ENCODE peak calls at places on chromosome 9, in eight cellular contexts. One of them, this sample, is unnamed.
A peak's percentile ranks its signal among the peaks of the same experiment; 100 is the strongest.

GRCh38 chr9:90132866-90133265 is 509.8 kb downstream of the DIRAS2 start:
- DNase-seq in right atrium auricular region: no peak
- DNase-seq in cardiac fibroblast: no peak
- DNase-seq in HFFc6: no peak
- DNase-seq in heart left ventricle: no peak
- DNase-seq in HCT116: no peak
- DNase-seq in suprapubic skin: no peak
- DNase-seq in A549: no peak
- DNase-seq in this sample: no peak

GRCh38 chr9:79858509-79858908 is 286.7 kb downstream of the TLE4 start:
- DNase-seq in right atrium auricular region: no peak
- DNase-seq in cardiac fibroblast: peak; percentile 55
- DNase-seq in HFFc6: no peak
- DNase-seq in heart left ventricle: no peak
- DNase-seq in HCT116: no peak
- DNase-seq in suprapubic skin: no peak
- DNase-seq in A549: peak; percentile 60
- DNase-seq in this sample: no peak

GRCh38 chr9:98627291-98627690 is 81.4 kb downstream of the GABBR2 start:
- DNase-seq in right atrium auricular region: no peak
- DNase-seq in cardiac fibroblast: peak; percentile 81
- DNase-seq in HFFc6: peak; percentile 34
- DNase-seq in heart left ventricle: no peak
- DNase-seq in HCT116: no peak
- DNase-seq in suprapubic skin: no peak
- DNase-seq in A549: no peak
- DNase-seq in this sample: no peak

GRCh38 chr9:37575511-37575914 is 667 bp downstream of the FBXO10 start:
- DNase-seq in right atrium auricular region: no peak
- DNase-seq in cardiac fibroblast: peak; percentile 5
- DNase-seq in HFFc6: no peak
- DNase-seq in heart left ventricle: no peak
- DNase-seq in HCT116: no peak
- DNase-seq in suprapubic skin: no peak
- DNase-seq in A549: no peak
- DNase-seq in this sample: no peak

GRCh38 chr9:16571127-16571848 is 299.2 kb downstream of the BNC2 start:
- DNase-seq in right atrium auricular region: no peak
- DNase-seq in cardiac fibroblast: peak; percentile 42
- DNase-seq in HFFc6: no peak
- DNase-seq in heart left ventricle: no peak
- DNase-seq in HCT116: no peak
- DNase-seq in suprapubic skin: no peak
- DNase-seq in A549: no peak
- DNase-seq in this sample: no peak

GRCh38 chr9:107282268-107282667 is 811 bp upstream of the RAD23B start:
- DNase-seq in right atrium auricular region: no peak
- DNase-seq in cardiac fibroblast: no peak
- DNase-seq in HFFc6: no peak
- DNase-seq in heart left ventricle: peak; percentile 10
- DNase-seq in HCT116: no peak
- DNase-seq in suprapubic skin: no peak
- DNase-seq in A549: no peak
- DNase-seq in this sample: no peak

GRCh38 chr9:87599901-87600610 is 102.4 kb downstream of the DAPK1 start:
- DNase-seq in right atrium auricular region: no peak
- DNase-seq in cardiac fibroblast: peak; percentile 88
- DNase-seq in HFFc6: peak; percentile 74
- DNase-seq in heart left ventricle: no peak
- DNase-seq in HCT116: no peak
- DNase-seq in suprapubic skin: no peak
- DNase-seq in A549: peak; percentile 67
- DNase-seq in this sample: no peak

GRCh38 chr9:86948153-86948929 is 1.0 kb upstream of the GAS1 start:
- DNase-seq in right atrium auricular region: peak; percentile 83
- DNase-seq in cardiac fibroblast: peak; percentile 85
- DNase-seq in HFFc6: peak; percentile 73
- DNase-seq in heart left ventricle: peak; percentile 77
- DNase-seq in HCT116: peak; percentile 47
- DNase-seq in suprapubic skin: peak; percentile 85
- DNase-seq in A549: peak; percentile 76
- DNase-seq in this sample: peak; percentile 82

GRCh38 chr9:127793093-127793708 is 7.4 kb downstream of the CDK9 start:
- DNase-seq in right atrium auricular region: no peak
- DNase-seq in cardiac fibroblast: no peak
- DNase-seq in HFFc6: no peak
- DNase-seq in heart left ventricle: no peak
- DNase-seq in HCT116: no peak
- DNase-seq in suprapubic skin: no peak
- DNase-seq in A549: no peak
- DNase-seq in this sample: no peak

GRCh38 chr9:3510796-3511195 is 15.0 kb downstream of the RFX3 start:
- DNase-seq in right atrium auricular region: no peak
- DNase-seq in cardiac fibroblast: no peak
- DNase-seq in HFFc6: no peak
- DNase-seq in heart left ventricle: no peak
- DNase-seq in HCT116: no peak
- DNase-seq in suprapubic skin: no peak
- DNase-seq in A549: no peak
- DNase-seq in this sample: no peak

GRCh38 chr9:3514786-3515185 is 11.0 kb downstream of the RFX3 start:
- DNase-seq in right atrium auricular region: no peak
- DNase-seq in cardiac fibroblast: no peak
- DNase-seq in HFFc6: no peak
- DNase-seq in heart left ventricle: no peak
- DNase-seq in HCT116: no peak
- DNase-seq in suprapubic skin: no peak
- DNase-seq in A549: no peak
- DNase-seq in this sample: no peak

GRCh38 chr9:3511537-3511936 is 14.3 kb downstream of the RFX3 start:
- DNase-seq in right atrium auricular region: no peak
- DNase-seq in cardiac fibroblast: no peak
- DNase-seq in HFFc6: no peak
- DNase-seq in heart left ventricle: no peak
- DNase-seq in HCT116: no peak
- DNase-seq in suprapubic skin: no peak
- DNase-seq in A549: peak; percentile 69
- DNase-seq in this sample: no peak

GRCh38 chr9:3509926-3510325 is 15.9 kb downstream of the RFX3 start:
- DNase-seq in right atrium auricular region: no peak
- DNase-seq in cardiac fibroblast: no peak
- DNase-seq in HFFc6: no peak
- DNase-seq in heart left ventricle: no peak
- DNase-seq in HCT116: no peak
- DNase-seq in suprapubic skin: no peak
- DNase-seq in A549: peak; percentile 27
- DNase-seq in this sample: no peak

DNA sequence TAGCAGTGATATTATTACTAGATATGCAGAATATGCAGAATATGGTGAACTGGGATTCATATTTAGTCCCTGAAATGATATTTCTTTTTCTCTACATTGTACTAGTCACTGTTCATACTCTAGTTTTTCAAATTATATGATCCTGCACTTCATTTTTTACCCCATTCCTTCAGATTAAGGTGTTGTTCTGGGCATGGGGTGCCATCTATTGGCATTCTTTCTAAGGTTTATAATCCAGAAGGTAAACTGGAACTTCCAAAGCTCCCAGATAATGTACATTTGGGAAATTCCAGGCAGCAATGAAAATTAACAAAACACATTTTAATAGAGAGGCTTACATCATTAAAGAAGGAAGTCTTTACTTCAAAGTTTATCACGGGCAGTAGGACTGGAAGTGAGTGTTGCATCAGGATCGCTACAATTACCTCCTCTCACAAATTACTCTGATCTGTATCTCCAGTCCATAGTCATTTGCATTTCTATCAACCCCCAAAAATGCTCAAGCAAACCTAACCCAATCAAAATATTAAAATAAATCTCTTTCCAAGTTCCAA is 12.5 kb downstream of the RFX3 start:
- DNase-seq in right atrium auricular region: no peak
- DNase-seq in cardiac fibroblast: no peak
- DNase-seq in HFFc6: no peak
- DNase-seq in heart left ventricle: no peak
- DNase-seq in HCT116: no peak
- DNase-seq in suprapubic skin: no peak
- DNase-seq in A549: no peak
- DNase-seq in this sample: no peak
- TF ChIP-seq CTCF in right atrium auricular region: no peak
- TF ChIP-seq CTCF in cardiac fibroblast: no peak
- TF ChIP-seq CTCF in HFFc6: no peak
- TF ChIP-seq CTCF in heart left ventricle: no peak
- TF ChIP-seq CTCF in HCT116: no peak
- TF ChIP-seq CTCF in suprapubic skin: no peak
- TF ChIP-seq CTCF in A549: peak; percentile 24
- TF ChIP-seq CTCF in this sample: no peak

DNA sequence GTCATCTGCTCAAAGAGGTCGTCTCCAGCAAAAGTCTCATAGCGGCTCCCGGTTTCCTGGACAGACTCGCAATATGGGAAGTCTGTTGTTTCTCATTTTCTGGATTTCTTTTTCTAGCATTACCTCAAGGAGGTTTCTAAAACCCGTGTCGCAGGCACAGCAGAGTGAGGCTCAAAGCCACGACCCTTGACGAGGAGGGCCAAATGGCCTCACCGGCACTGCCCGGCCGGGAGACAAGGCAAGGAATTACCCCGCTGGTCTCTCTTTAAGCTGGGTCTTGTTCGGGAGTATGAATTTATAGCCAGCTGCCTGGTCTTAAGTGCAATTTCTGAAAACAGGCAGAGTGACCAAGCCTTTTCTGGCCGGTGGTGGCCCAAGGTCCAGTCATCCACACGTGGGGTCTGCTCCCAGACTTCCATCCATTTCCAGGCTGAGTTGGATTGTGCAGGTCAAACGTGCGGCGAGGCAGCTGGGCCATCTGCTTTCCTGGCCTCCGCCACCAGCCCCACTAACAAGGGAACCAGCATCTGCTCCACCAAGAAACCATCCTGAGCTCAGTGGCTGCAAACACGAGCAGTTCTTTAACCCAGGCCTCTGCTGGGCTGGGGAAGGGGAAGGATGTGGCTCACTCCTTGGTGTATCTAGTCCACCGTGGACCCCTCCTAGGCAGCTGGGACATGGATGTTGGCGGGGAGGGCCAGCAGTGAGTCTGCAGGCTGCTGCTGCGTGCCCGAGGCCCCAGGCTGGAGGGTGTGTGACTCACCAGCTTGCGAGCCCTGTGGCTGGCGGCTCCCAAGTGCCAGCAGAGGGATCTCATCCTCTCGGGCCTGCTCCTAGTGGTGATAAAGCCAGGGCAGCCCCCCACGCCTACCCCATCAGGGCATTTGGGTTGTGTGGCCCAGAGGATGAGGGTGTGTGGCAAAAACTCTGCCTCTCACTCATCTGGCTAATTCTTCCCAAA is 55.6 kb upstream of the COL5A1 start:
- DNase-seq in right atrium auricular region: peak; percentile 49
- DNase-seq in cardiac fibroblast: peak; percentile 69
- DNase-seq in HFFc6: peak; percentile 85
- DNase-seq in heart left ventricle: no peak
- DNase-seq in HCT116: no peak
- DNase-seq in suprapubic skin: peak; percentile 56
- DNase-seq in A549: peak; percentile 50
- DNase-seq in this sample: peak; percentile 33
- TF ChIP-seq CTCF in right atrium auricular region: no peak
- TF ChIP-seq CTCF in cardiac fibroblast: peak; percentile 45
- TF ChIP-seq CTCF in HFFc6: peak; percentile 68
- TF ChIP-seq CTCF in heart left ventricle: no peak
- TF ChIP-seq CTCF in HCT116: peak; percentile 16
- TF ChIP-seq CTCF in suprapubic skin: no peak
- TF ChIP-seq CTCF in A549: no peak
- TF ChIP-seq CTCF in this sample: no peak

GRCh38 chr9:105148328-105149006 is 96.0 kb upstream of the SLC44A1 start:
- DNase-seq in right atrium auricular region: no peak
- DNase-seq in cardiac fibroblast: no peak
- DNase-seq in HFFc6: no peak
- DNase-seq in heart left ventricle: no peak
- DNase-seq in HCT116: no peak
- DNase-seq in suprapubic skin: no peak
- DNase-seq in A549: peak; percentile 29
- DNase-seq in this sample: no peak
- TF ChIP-seq CTCF in right atrium auricular region: no peak
- TF ChIP-seq CTCF in cardiac fibroblast: peak; percentile 9
- TF ChIP-seq CTCF in HFFc6: peak; percentile 33
- TF ChIP-seq CTCF in heart left ventricle: no peak
- TF ChIP-seq CTCF in HCT116: no peak
- TF ChIP-seq CTCF in suprapubic skin: no peak
- TF ChIP-seq CTCF in A549: no peak
- TF ChIP-seq CTCF in this sample: no peak

DNA sequence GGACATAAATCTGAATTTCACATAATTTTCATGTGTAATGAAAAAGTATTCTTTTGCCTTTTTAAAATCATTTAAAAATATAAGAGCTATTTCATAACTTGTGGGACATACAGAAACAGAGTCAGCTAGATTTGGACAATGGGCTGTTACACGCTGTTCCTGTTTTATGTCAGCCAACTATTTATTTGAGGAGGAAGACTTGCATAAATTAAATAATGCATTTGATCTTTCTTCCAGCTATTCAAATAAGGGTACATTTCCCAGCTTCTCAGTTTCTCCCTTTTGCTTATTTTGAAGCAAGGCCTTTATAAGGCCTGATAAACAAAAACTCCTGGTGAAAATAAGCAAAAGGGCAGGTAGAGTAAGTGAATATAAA is 6.5 kb downstream of the STOM start:
- DNase-seq in right atrium auricular region: no peak
- DNase-seq in cardiac fibroblast: no peak
- DNase-seq in HFFc6: no peak
- DNase-seq in heart left ventricle: no peak
- DNase-seq in HCT116: no peak
- DNase-seq in suprapubic skin: no peak
- DNase-seq in A549: no peak
- DNase-seq in this sample: no peak
- TF ChIP-seq CTCF in right atrium auricular region: no peak
- TF ChIP-seq CTCF in cardiac fibroblast: no peak
- TF ChIP-seq CTCF in HFFc6: no peak
- TF ChIP-seq CTCF in heart left ventricle: no peak
- TF ChIP-seq CTCF in HCT116: no peak
- TF ChIP-seq CTCF in suprapubic skin: no peak
- TF ChIP-seq CTCF in A549: no peak
- TF ChIP-seq CTCF in this sample: no peak

This sample was measured in right lobe of liver.